ENCODE peak calls at places on chromosome 4, in four cellular contexts. One of them, this sample, is unnamed. For H3K9me3, the result is how much of the 10 kb centered on the place peaks cover.

GRCh38 chr4:2812985-2813384 is 20.1 kb downstream of the SH3BP2 start:
- DNase-seq in stomach: no peak
- DNase-seq in CD4-positive, CD25-positive, alpha-beta regulatory T cell: no peak
- DNase-seq in heart right ventricle: no peak
- DNase-seq in this sample: no peak

GRCh38 chr4:80201326-80202151 is 4.2 kb downstream of the PRDM8 start:
- DNase-seq in stomach: no peak
- DNase-seq in heart right ventricle: peak
- DNase-seq in CD4-positive, CD25-positive, alpha-beta regulatory T cell: peak
- DNase-seq in this sample: no peak

GRCh38 chr4:143084566-143084965 is 100.2 kb upstream of the USP38 start:
- DNase-seq in CD4-positive, CD25-positive, alpha-beta regulatory T cell: no peak
- DNase-seq in heart right ventricle: no peak
- DNase-seq in stomach: no peak
- DNase-seq in this sample: no peak

GRCh38 chr4:26050212-26050643 is 136.2 kb downstream of the SMIM20 start:
- DNase-seq in stomach: no peak
- DNase-seq in heart right ventricle: peak
- DNase-seq in CD4-positive, CD25-positive, alpha-beta regulatory T cell: no peak
- DNase-seq in this sample: peak

GRCh38 chr4:155522201-155522600 is 144.4 kb upstream of the GUCY1A1 start:
- DNase-seq in heart right ventricle: no peak
- DNase-seq in stomach: no peak
- DNase-seq in CD4-positive, CD25-positive, alpha-beta regulatory T cell: no peak
- DNase-seq in this sample: no peak

GRCh38 chr4:98658287-98659105 is at the start of gene TSPAN5:
- DNase-seq in stomach: peak
- DNase-seq in heart right ventricle: peak
- DNase-seq in CD4-positive, CD25-positive, alpha-beta regulatory T cell: peak
- DNase-seq in this sample: peak

GRCh38 chr4:139530833-139531427 is 25.1 kb downstream of the SETD7 start:
- DNase-seq in heart right ventricle: peak
- DNase-seq in CD4-positive, CD25-positive, alpha-beta regulatory T cell: peak
- DNase-seq in stomach: peak
- DNase-seq in this sample: peak

GRCh38 chr4:76610751-76611150 is 175.7 kb downstream of the SHROOM3 start:
- DNase-seq in heart right ventricle: no peak
- DNase-seq in stomach: no peak
- DNase-seq in CD4-positive, CD25-positive, alpha-beta regulatory T cell: no peak
- DNase-seq in this sample: no peak

GRCh38 chr4:52038109-52038912 is at the start of gene SGCB:
- DNase-seq in stomach: peak
- DNase-seq in CD4-positive, CD25-positive, alpha-beta regulatory T cell: peak
- DNase-seq in heart right ventricle: peak
- DNase-seq in this sample: peak

GRCh38 chr4:173519130-173520101 is 10.6 kb downstream of the HAND2 start:
- DNase-seq in heart right ventricle: peak
- DNase-seq in stomach: no peak
- DNase-seq in CD4-positive, CD25-positive, alpha-beta regulatory T cell: no peak
- DNase-seq in this sample: no peak

GRCh38 chr4:3346146-3346545 is 53.3 kb downstream of the RGS12 start:
- DNase-seq in heart right ventricle: peak
- DNase-seq in stomach: peak
- DNase-seq in CD4-positive, CD25-positive, alpha-beta regulatory T cell: no peak
- DNase-seq in this sample: peak

GRCh38 chr4:52106142-52106541 is 55.0 kb downstream of the SPATA18 start:
- DNase-seq in stomach: no peak
- DNase-seq in heart right ventricle: no peak
- DNase-seq in CD4-positive, CD25-positive, alpha-beta regulatory T cell: no peak
- DNase-seq in this sample: no peak

GRCh38 chr4:183182873-183183725 is 84.0 kb downstream of the WWC2 start:
- DNase-seq in CD4-positive, CD25-positive, alpha-beta regulatory T cell: no peak
- DNase-seq in stomach: no peak
- DNase-seq in heart right ventricle: peak
- DNase-seq in this sample: no peak

GRCh38 chr4:42547805-42548204 is 109.1 kb downstream of the ATP8A1 start:
- DNase-seq in stomach: no peak
- DNase-seq in heart right ventricle: no peak
- DNase-seq in CD4-positive, CD25-positive, alpha-beta regulatory T cell: no peak
- DNase-seq in this sample: peak

GRCh38 chr4:30380404-30380998 is 339.7 kb upstream of the PCDH7 start:
- DNase-seq in stomach: peak
- DNase-seq in heart right ventricle: no peak
- DNase-seq in CD4-positive, CD25-positive, alpha-beta regulatory T cell: no peak
- DNase-seq in this sample: peak

GRCh38 chr4:134216436-134216835 is 14.8 kb upstream of the PABPC4L start:
- DNase-seq in stomach: no peak
- DNase-seq in heart right ventricle: no peak
- DNase-seq in CD4-positive, CD25-positive, alpha-beta regulatory T cell: no peak
- DNase-seq in this sample: no peak

DNA sequence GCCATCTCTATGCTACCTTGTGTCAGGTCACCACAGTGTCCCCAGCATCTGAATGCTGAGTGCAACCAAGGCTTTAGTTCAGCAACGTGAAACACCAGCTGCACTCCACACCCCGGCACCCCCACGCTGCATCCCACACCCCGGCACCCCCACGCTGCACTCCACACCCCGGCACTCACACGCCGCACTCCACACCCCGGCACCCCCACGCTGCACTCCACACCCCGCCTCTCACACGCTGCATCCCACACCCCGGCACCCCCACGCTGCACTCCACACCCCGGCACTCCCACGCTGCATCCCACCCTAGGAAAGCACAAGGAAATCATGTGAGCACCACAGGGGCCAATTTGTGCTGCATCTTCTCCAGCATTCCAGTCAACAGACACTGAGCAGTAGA is 199.8 kb upstream of the FRG1 start:
- DNase-seq in CD4-positive, CD25-positive, alpha-beta regulatory T cell: no peak
- DNase-seq in heart right ventricle: no peak
- DNase-seq in stomach: no peak
- DNase-seq in this sample: no peak
- H3K9me3 ChIP-seq in CD4-positive, CD25-positive, alpha-beta regulatory T cell: under half
- H3K9me3 ChIP-seq in heart right ventricle: under half
- H3K9me3 ChIP-seq in stomach: under half
- H3K9me3 ChIP-seq in this sample: under half

GRCh38 chr4:131649227-131649626 is 1499.9 kb upstream of the PCDH10 start:
- DNase-seq in heart right ventricle: no peak
- DNase-seq in CD4-positive, CD25-positive, alpha-beta regulatory T cell: no peak
- DNase-seq in stomach: no peak
- DNase-seq in this sample: no peak
- H3K9me3 ChIP-seq in heart right ventricle: under half
- H3K9me3 ChIP-seq in CD4-positive, CD25-positive, alpha-beta regulatory T cell: under half
- H3K9me3 ChIP-seq in stomach: under half
- H3K9me3 ChIP-seq in this sample: under half

DNA sequence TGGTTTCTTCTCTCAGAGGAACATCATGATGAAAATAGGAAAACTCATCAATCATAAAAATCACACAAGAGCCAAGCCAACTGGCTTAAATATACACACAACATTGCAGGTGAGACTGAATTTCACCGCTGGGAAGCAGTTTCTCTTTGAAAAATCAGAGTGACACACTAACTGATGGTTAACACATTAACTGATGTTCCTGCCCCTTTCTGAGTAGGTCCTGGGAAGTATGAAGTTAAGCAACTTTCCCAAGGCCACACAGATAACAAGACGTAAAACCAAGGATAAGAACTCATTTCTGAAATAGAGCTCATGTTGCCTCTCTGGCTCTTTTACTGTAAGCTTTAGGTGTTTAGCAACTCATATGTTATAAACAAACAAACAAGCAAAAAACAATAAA is 813.7 kb upstream of the HS3ST1 start:
- DNase-seq in heart right ventricle: no peak
- DNase-seq in stomach: no peak
- DNase-seq in CD4-positive, CD25-positive, alpha-beta regulatory T cell: no peak
- DNase-seq in this sample: no peak
- H3K9me3 ChIP-seq in heart right ventricle: under half
- H3K9me3 ChIP-seq in stomach: under half
- H3K9me3 ChIP-seq in CD4-positive, CD25-positive, alpha-beta regulatory T cell: under half
- H3K9me3 ChIP-seq in this sample: under half

DNA sequence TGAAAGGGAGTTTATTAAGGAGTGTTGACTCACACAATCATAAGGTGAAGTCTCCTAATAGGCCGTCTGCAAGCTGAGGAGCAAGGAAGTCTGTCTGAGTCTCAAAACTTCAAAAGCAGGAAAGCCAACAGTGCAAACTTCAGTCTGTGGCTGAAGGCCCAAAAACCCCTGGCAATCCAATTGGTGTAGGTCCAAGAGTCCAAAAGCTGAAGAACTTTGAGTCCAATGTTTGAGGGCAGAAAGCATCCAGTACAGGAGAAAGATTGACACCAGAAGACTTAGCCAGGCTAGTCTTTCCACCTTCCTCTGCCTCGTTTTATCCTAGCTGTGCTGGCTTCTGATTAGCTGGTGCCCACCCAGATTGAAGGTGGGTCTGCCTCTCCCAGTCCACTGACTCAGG is 535.2 kb downstream of the ARAP2 start:
- DNase-seq in CD4-positive, CD25-positive, alpha-beta regulatory T cell: no peak
- DNase-seq in heart right ventricle: no peak
- DNase-seq in stomach: no peak
- DNase-seq in this sample: no peak
- H3K9me3 ChIP-seq in CD4-positive, CD25-positive, alpha-beta regulatory T cell: under half
- H3K9me3 ChIP-seq in heart right ventricle: under half
- H3K9me3 ChIP-seq in stomach: under half
- H3K9me3 ChIP-seq in this sample: under half

DNA sequence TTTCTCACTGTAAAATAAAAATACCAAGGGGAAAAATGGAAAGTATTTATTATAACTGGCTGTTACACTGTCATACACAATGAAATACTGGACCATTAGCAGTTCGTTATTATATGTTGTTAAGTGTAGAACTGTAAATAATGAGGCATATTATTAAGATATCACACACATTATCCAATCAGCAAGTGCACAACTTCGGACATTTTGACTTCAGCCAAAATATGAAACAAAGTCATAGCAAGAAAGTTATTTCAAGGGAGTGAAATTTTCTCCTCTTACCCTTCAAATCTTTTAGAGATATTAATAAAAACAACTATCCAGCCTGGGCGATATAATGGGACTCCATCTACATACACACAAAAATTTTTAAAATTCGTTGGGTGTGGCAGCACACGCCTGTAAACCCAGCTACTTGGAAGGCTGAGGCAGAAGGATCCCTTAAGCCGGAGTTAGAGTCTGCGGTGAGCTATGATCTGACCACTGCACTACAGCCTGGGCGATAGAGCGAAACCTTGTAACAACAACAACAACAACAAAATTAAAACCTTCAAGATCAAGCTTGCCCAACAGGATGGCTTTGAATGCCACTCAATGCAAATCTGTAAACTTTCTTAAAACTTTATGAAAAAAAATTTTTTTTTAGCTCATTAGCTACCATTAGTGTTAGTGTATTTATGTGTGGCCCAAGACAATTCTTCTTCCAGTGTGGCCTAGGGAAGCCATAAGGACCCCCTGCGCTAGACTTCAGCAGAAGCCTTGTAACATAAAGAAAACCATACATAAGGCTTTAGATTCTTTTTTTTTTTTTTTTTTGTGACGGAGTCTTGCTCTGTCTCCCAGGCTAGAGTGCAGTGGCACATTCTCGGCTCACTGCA is 1.3 kb upstream of the CISD2 start:
- DNase-seq in heart right ventricle: no peak
- DNase-seq in CD4-positive, CD25-positive, alpha-beta regulatory T cell: no peak
- DNase-seq in stomach: no peak
- DNase-seq in this sample: no peak
- H3K9me3 ChIP-seq in heart right ventricle: under half
- H3K9me3 ChIP-seq in CD4-positive, CD25-positive, alpha-beta regulatory T cell: under half
- H3K9me3 ChIP-seq in stomach: under half
- H3K9me3 ChIP-seq in this sample: under half

DNA sequence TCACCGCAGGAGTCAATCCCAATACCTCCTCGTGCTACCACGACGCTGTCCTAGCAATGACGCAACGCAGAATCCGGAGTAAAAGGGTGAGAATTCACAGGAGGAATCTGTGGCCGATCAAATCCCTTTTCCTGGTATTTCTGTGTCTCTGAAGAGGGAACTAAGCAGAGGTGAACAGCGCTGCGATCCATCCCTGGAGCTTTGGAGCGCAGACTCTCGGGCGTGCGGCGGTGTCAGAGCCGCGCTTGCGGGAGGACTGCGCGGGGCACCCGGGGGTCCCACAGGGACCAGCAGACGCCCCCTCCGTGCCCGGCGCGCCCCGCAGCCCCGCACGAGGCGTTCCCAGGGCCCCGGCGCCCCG is 17.2 kb upstream of the ZNF718 start:
- DNase-seq in heart right ventricle: no peak
- DNase-seq in CD4-positive, CD25-positive, alpha-beta regulatory T cell: no peak
- DNase-seq in stomach: no peak
- DNase-seq in this sample: no peak
- H3K9me3 ChIP-seq in heart right ventricle: under half
- H3K9me3 ChIP-seq in CD4-positive, CD25-positive, alpha-beta regulatory T cell: under half
- H3K9me3 ChIP-seq in stomach: half or more
- H3K9me3 ChIP-seq in this sample: half or more

GRCh38 chr4:175739612-175740011 is 72.5 kb downstream of the GPM6A start:
- DNase-seq in heart right ventricle: no peak
- DNase-seq in CD4-positive, CD25-positive, alpha-beta regulatory T cell: no peak
- DNase-seq in stomach: no peak
- DNase-seq in this sample: no peak
- H3K9me3 ChIP-seq in heart right ventricle: under half
- H3K9me3 ChIP-seq in CD4-positive, CD25-positive, alpha-beta regulatory T cell: under half
- H3K9me3 ChIP-seq in stomach: under half
- H3K9me3 ChIP-seq in this sample: under half

GRCh38 chr4:340011-340410 is 2.4 kb downstream of the ZNF141 start:
- DNase-seq in heart right ventricle: no peak
- DNase-seq in stomach: no peak
- DNase-seq in CD4-positive, CD25-positive, alpha-beta regulatory T cell: no peak
- DNase-seq in this sample: no peak
- H3K9me3 ChIP-seq in heart right ventricle: under half
- H3K9me3 ChIP-seq in stomach: under half
- H3K9me3 ChIP-seq in CD4-positive, CD25-positive, alpha-beta regulatory T cell: under half
- H3K9me3 ChIP-seq in this sample: under half

This sample was measured in WERI-Rb-1.